ENCODE peak calls at places on chromosomes 7 and 10, in four cellular contexts. One of them, this sample, is unnamed.

GRCh38 chr10:118958984-118959916 is 70.3 kb upstream of the NANOS1 start:
- DNase-seq in GM12878: no peak
- DNase-seq in SK-N-SH: no peak
- DNase-seq in K562: peak
- DNase-seq in this sample: no peak

GRCh38 chr10:112858990-112859520 is 91.0 kb upstream of the TCF7L2 start:
- DNase-seq in GM12878: no peak
- DNase-seq in SK-N-SH: no peak
- DNase-seq in K562: no peak
- DNase-seq in this sample: no peak

GRCh38 chr7:130071701-130072622 is 1.6 kb downstream of the KLHDC10 start:
- DNase-seq in GM12878: peak
- DNase-seq in SK-N-SH: peak
- DNase-seq in K562: peak
- DNase-seq in this sample: peak

GRCh38 chr7:119436882-119437281 is 836.1 kb upstream of the KCND2 start:
- DNase-seq in GM12878: no peak
- DNase-seq in SK-N-SH: no peak
- DNase-seq in K562: no peak
- DNase-seq in this sample: no peak

GRCh38 chr10:17126327-17126726 is 3.3 kb downstream of the CUBN start:
- DNase-seq in GM12878: no peak
- DNase-seq in SK-N-SH: no peak
- DNase-seq in K562: no peak
- DNase-seq in this sample: no peak

GRCh38 chr7:94449151-94449725 is 54.5 kb downstream of the COL1A2 start:
- DNase-seq in GM12878: peak
- DNase-seq in SK-N-SH: peak
- DNase-seq in K562: peak
- DNase-seq in this sample: peak

GRCh38 chr7:146683439-146683838 is 566.8 kb downstream of the CNTNAP2 start:
- DNase-seq in GM12878: no peak
- DNase-seq in SK-N-SH: no peak
- DNase-seq in K562: no peak
- DNase-seq in this sample: no peak

GRCh38 chr10:33657913-33658312 is 323.4 kb upstream of the NRP1 start:
- DNase-seq in GM12878: no peak
- DNase-seq in SK-N-SH: no peak
- DNase-seq in K562: no peak
- DNase-seq in this sample: no peak

GRCh38 chr7:113122657-113123252 is 4.4 kb upstream of the SMIM30 start:
- DNase-seq in GM12878: no peak
- DNase-seq in SK-N-SH: no peak
- DNase-seq in K562: no peak
- DNase-seq in this sample: no peak

GRCh38 chr10:131656009-131656408 is 244.8 kb upstream of the PPP2R2D start:
- DNase-seq in GM12878: no peak
- DNase-seq in SK-N-SH: no peak
- DNase-seq in K562: no peak
- DNase-seq in this sample: no peak

GRCh38 chr10:70672993-70673928 is 955 bp downstream of the ADAMTS14 start:
- DNase-seq in GM12878: no peak
- DNase-seq in SK-N-SH: peak
- DNase-seq in K562: peak
- DNase-seq in this sample: no peak

GRCh38 chr7:94344826-94345225 is 49.9 kb upstream of the COL1A2 start:
- DNase-seq in GM12878: no peak
- DNase-seq in SK-N-SH: no peak
- DNase-seq in K562: no peak
- DNase-seq in this sample: no peak

GRCh38 chr10:118210276-118210675 is 131.8 kb downstream of the FAM204A start:
- DNase-seq in GM12878: no peak
- DNase-seq in SK-N-SH: no peak
- DNase-seq in K562: no peak
- DNase-seq in this sample: no peak

GRCh38 chr10:63346015-63346441 is 119.7 kb downstream of the JMJD1C start:
- DNase-seq in GM12878: no peak
- DNase-seq in SK-N-SH: no peak
- DNase-seq in K562: no peak
- DNase-seq in this sample: peak

GRCh38 chr10:4240641-4241197 is 455.7 kb upstream of the KLF6 start:
- DNase-seq in GM12878: no peak
- DNase-seq in SK-N-SH: no peak
- DNase-seq in K562: no peak
- DNase-seq in this sample: no peak

GRCh38 chr7:898855-899681 is 22.7 kb downstream of the GET4 start:
- DNase-seq in GM12878: no peak
- DNase-seq in SK-N-SH: no peak
- DNase-seq in K562: no peak
- DNase-seq in this sample: no peak

DNA sequence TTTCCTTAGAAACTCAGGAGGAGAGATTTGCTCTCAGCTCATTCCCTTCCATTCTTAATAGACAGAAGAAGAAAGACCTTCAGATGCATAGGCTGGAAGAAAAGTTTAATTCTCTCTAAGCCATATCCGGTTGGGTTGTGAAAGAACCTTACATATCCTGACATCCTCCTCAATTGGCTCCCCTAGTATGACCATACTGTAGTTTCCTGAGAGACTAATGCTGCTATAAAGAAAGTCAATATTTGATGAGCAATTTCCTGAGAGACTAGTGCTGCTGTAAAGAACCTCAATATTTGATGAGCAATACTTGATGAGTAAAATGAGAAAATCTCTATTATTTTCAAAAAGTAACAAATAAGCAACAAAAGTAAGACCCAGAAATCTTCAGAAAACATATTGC is 888.5 kb upstream of the SORCS1 start:
- DNase-seq in GM12878: no peak
- DNase-seq in SK-N-SH: no peak
- DNase-seq in K562: no peak
- DNase-seq in this sample: no peak
- TF ChIP-seq RAD21 in GM12878: no peak
- TF ChIP-seq RAD21 in SK-N-SH: no peak
- TF ChIP-seq RAD21 in K562: no peak
- TF ChIP-seq RAD21 in this sample: no peak

GRCh38 chr7:34138483-34138882 is 233.1 kb downstream of the BMPER start:
- DNase-seq in GM12878: no peak
- DNase-seq in SK-N-SH: no peak
- DNase-seq in K562: no peak
- DNase-seq in this sample: no peak
- TF ChIP-seq MXI1 in GM12878: no peak
- TF ChIP-seq MXI1 in SK-N-SH: no peak
- TF ChIP-seq MXI1 in K562: no peak
- TF ChIP-seq MXI1 in this sample: no peak

GRCh38 chr10:30420266-30420665 is 13.7 kb upstream of the MAP3K8 start:
- DNase-seq in GM12878: no peak
- DNase-seq in SK-N-SH: no peak
- DNase-seq in K562: no peak
- DNase-seq in this sample: no peak

GRCh38 chr10:30425336-30426075 is 8.5 kb upstream of the MAP3K8 start:
- DNase-seq in GM12878: no peak
- DNase-seq in SK-N-SH: no peak
- DNase-seq in K562: no peak
- DNase-seq in this sample: no peak

GRCh38 chr10:30420774-30421173 is 13.2 kb upstream of the MAP3K8 start:
- DNase-seq in GM12878: no peak
- DNase-seq in SK-N-SH: no peak
- DNase-seq in K562: no peak
- DNase-seq in this sample: no peak

GRCh38 chr10:30422981-30423654 is 10.9 kb upstream of the MAP3K8 start:
- DNase-seq in GM12878: no peak
- DNase-seq in SK-N-SH: no peak
- DNase-seq in K562: no peak
- DNase-seq in this sample: peak

GRCh38 chr10:30422296-30422695 is 11.7 kb upstream of the MAP3K8 start:
- DNase-seq in GM12878: no peak
- DNase-seq in SK-N-SH: no peak
- DNase-seq in K562: no peak
- DNase-seq in this sample: no peak
- TF ChIP-seq POLR2AphosphoS5 in GM12878: no peak
- TF ChIP-seq POLR2AphosphoS5 in SK-N-SH: no peak
- TF ChIP-seq POLR2AphosphoS5 in K562: no peak
- TF ChIP-seq POLR2AphosphoS5 in this sample: no peak

GRCh38 chr10:91162495-91163268 is 57.8 kb upstream of the PCGF5 start:
- DNase-seq in GM12878: no peak
- DNase-seq in SK-N-SH: peak
- DNase-seq in K562: peak
- DNase-seq in this sample: peak

GRCh38 chr10:91162050-91162494 is 58.4 kb upstream of the PCGF5 start:
- DNase-seq in GM12878: no peak
- DNase-seq in SK-N-SH: no peak
- DNase-seq in K562: peak
- DNase-seq in this sample: peak

GRCh38 chr10:91163709-91164474 is 56.6 kb upstream of the PCGF5 start:
- DNase-seq in GM12878: no peak
- DNase-seq in SK-N-SH: peak
- DNase-seq in K562: peak
- DNase-seq in this sample: peak

GRCh38 chr10:91164520-91165065 is 55.9 kb upstream of the PCGF5 start:
- DNase-seq in GM12878: no peak
- DNase-seq in SK-N-SH: no peak
- DNase-seq in K562: no peak
- DNase-seq in this sample: no peak

GRCh38 chr10:91163269-91163708 is 57.2 kb upstream of the PCGF5 start:
- DNase-seq in GM12878: no peak
- DNase-seq in SK-N-SH: peak
- DNase-seq in K562: peak
- DNase-seq in this sample: peak
- TF ChIP-seq RAD21 in GM12878: no peak
- TF ChIP-seq RAD21 in SK-N-SH: no peak
- TF ChIP-seq RAD21 in K562: no peak
- TF ChIP-seq RAD21 in this sample: peak

GRCh38 chr10:27099916-27100799 is at the start of gene ANKRD26:
- DNase-seq in GM12878: peak
- DNase-seq in SK-N-SH: peak
- DNase-seq in K562: peak
- DNase-seq in this sample: peak

GRCh38 chr10:27104919-27105318 is 4.6 kb upstream of the ANKRD26 start:
- DNase-seq in GM12878: no peak
- DNase-seq in SK-N-SH: no peak
- DNase-seq in K562: no peak
- DNase-seq in this sample: no peak

GRCh38 chr10:27099448-27099847 is 846 bp downstream of the ANKRD26 start:
- DNase-seq in GM12878: no peak
- DNase-seq in SK-N-SH: no peak
- DNase-seq in K562: no peak
- DNase-seq in this sample: no peak

GRCh38 chr10:27100800-27101347 is 580 bp upstream of the ANKRD26 start:
- DNase-seq in GM12878: no peak
- DNase-seq in SK-N-SH: no peak
- DNase-seq in K562: no peak
- DNase-seq in this sample: no peak
- TF ChIP-seq MXI1 in GM12878: no peak
- TF ChIP-seq MXI1 in SK-N-SH: peak
- TF ChIP-seq MXI1 in K562: no peak
- TF ChIP-seq MXI1 in this sample: no peak

GRCh38 chr10:24503627-24504320 is 219.9 kb downstream of the ARHGAP21 start:
- DNase-seq in GM12878: peak
- DNase-seq in SK-N-SH: peak
- DNase-seq in K562: peak
- DNase-seq in this sample: peak
- TF ChIP-seq POLR2AphosphoS5 in GM12878: no peak
- TF ChIP-seq POLR2AphosphoS5 in SK-N-SH: no peak
- TF ChIP-seq POLR2AphosphoS5 in K562: no peak
- TF ChIP-seq POLR2AphosphoS5 in this sample: no peak

GRCh38 chr7:96023376-96023775 is 251.0 kb downstream of the DYNC1I1 start:
- DNase-seq in GM12878: no peak
- DNase-seq in SK-N-SH: no peak
- DNase-seq in K562: no peak
- DNase-seq in this sample: no peak
- TF ChIP-seq RAD21 in GM12878: no peak
- TF ChIP-seq RAD21 in SK-N-SH: no peak
- TF ChIP-seq RAD21 in K562: no peak
- TF ChIP-seq RAD21 in this sample: no peak

GRCh38 chr10:114879093-114879492 is 57.5 kb downstream of the FHIP2A start:
- DNase-seq in GM12878: no peak
- DNase-seq in SK-N-SH: no peak
- DNase-seq in K562: no peak
- DNase-seq in this sample: no peak

GRCh38 chr10:114881462-114881861 is 56.5 kb upstream of the TRUB1 start:
- DNase-seq in GM12878: no peak
- DNase-seq in SK-N-SH: no peak
- DNase-seq in K562: no peak
- DNase-seq in this sample: no peak

GRCh38 chr10:114877301-114877644 is 55.7 kb downstream of the FHIP2A start:
- DNase-seq in GM12878: no peak
- DNase-seq in SK-N-SH: no peak
- DNase-seq in K562: no peak
- DNase-seq in this sample: no peak

GRCh38 chr10:114881916-114882315 is 56.1 kb upstream of the TRUB1 start:
- DNase-seq in GM12878: no peak
- DNase-seq in SK-N-SH: no peak
- DNase-seq in K562: no peak
- DNase-seq in this sample: no peak

GRCh38 chr10:114879541-114880158 is 58.1 kb downstream of the FHIP2A start:
- DNase-seq in GM12878: peak
- DNase-seq in SK-N-SH: peak
- DNase-seq in K562: peak
- DNase-seq in this sample: peak
- TF ChIP-seq MXI1 in GM12878: no peak
- TF ChIP-seq MXI1 in SK-N-SH: no peak
- TF ChIP-seq MXI1 in K562: no peak
- TF ChIP-seq MXI1 in this sample: no peak

This sample was measured in HepG2.